ENCODE peak calls at places on chromosomes 3 and 15, in eight cellular contexts. N, Q, G, U, P, F, I and D are unnamed samples.

GRCh38 chr15:70236306-70237103 is 138.8 kb upstream of the TLE3 start:
- DNase-seq in N (no peak), Q (no peak), G (peak; percentile 49), U (peak; percentile 43), P (peak; percentile 74), F (no peak), I (peak; percentile 82), D (no peak)

GRCh38 chr15:31435256-31435781 is 108.7 kb downstream of the KLF13 start:
- DNase-seq in N (peak; percentile 65), Q (peak; percentile 47), G (peak; percentile 91), U (peak; percentile 87), P (peak; percentile 81), F (peak; percentile 80), I (peak; percentile 78), D (peak; percentile 87)

GRCh38 chr3:59678042-59678707 is 628.4 kb upstream of the CFAP20DC start:
- DNase-seq in N (no peak), Q (no peak), G (no peak), U (no peak), P (no peak), F (no peak), I (no peak), D (no peak)

GRCh38 chr3:182795383-182795782 is 2.1 kb downstream of the ATP11B start:
- DNase-seq in N (peak; percentile 38), Q (no peak), G (peak; percentile 38), U (no peak), P (peak; percentile 61), F (peak; percentile 36), I (no peak), D (peak; percentile 82)

GRCh38 chr3:126113733-126114132 is 29.8 kb upstream of the SLC41A3 start:
- DNase-seq in N (no peak), Q (no peak), G (no peak), U (no peak), P (no peak), F (no peak), I (peak; percentile 47), D (peak; percentile 38)

GRCh38 chr3:59308001-59308400 is 258.2 kb upstream of the CFAP20DC start:
- DNase-seq in N (no peak), Q (no peak), G (no peak), U (no peak), P (no peak), F (no peak), I (no peak), D (no peak)

GRCh38 chr3:62145086-62145757 is 228.1 kb downstream of the FEZF2 start:
- DNase-seq in N (no peak), Q (no peak), G (no peak), U (no peak), P (peak; percentile 4), F (no peak), I (no peak), D (no peak)

GRCh38 chr3:169591159-169591951 is 72.2 kb downstream of the MECOM start:
- DNase-seq in N (no peak), Q (no peak), G (no peak), U (peak; percentile 7), P (no peak), F (peak; percentile 31), I (no peak), D (no peak)

GRCh38 chr3:177561769-177562360 is 364.6 kb upstream of the TBL1XR1 start:
- DNase-seq in N (no peak), Q (no peak), G (no peak), U (no peak), P (no peak), F (no peak), I (no peak), D (no peak)

GRCh38 chr3:172106037-172106559 is 66.7 kb downstream of the FNDC3B start:
- DNase-seq in N (no peak), Q (no peak), G (no peak), U (no peak), P (no peak), F (no peak), I (no peak), D (no peak)

GRCh38 chr3:161890147-161890625 is 393.6 kb downstream of the OTOL1 start:
- DNase-seq in N (no peak), Q (no peak), G (peak; percentile 94), U (peak; percentile 94), P (peak; percentile 84), F (peak; percentile 58), I (peak; percentile 75), D (peak; percentile 83)

GRCh38 chr3:126509565-126510322 is 7.8 kb downstream of the UROC1 start:
- DNase-seq in N (no peak), Q (no peak), G (no peak), U (no peak), P (peak; percentile 34), F (no peak), I (no peak), D (no peak)

GRCh38 chr15:99732268-99732641 is 982 bp downstream of the LYSMD4 start:
- DNase-seq in N (no peak), Q (no peak), G (no peak), U (peak; percentile 49), P (peak; percentile 15), F (peak; percentile 34), I (peak; percentile 43), D (no peak)

GRCh38 chr3:190645932-190646331 is 132.0 kb downstream of the IL1RAP start:
- DNase-seq in N (no peak), Q (no peak), G (no peak), U (no peak), P (no peak), F (no peak), I (no peak), D (no peak)

GRCh38 chr3:12946661-12947316 is 105.4 kb upstream of the RPL32 start:
- DNase-seq in N (no peak), Q (no peak), G (no peak), U (no peak), P (no peak), F (no peak), I (no peak), D (no peak)

GRCh38 chr15:88624156-88624970 is 3.2 kb downstream of the AEN start:
- DNase-seq in N (peak; percentile 38), Q (no peak), G (peak; percentile 76), U (peak; percentile 71), P (no peak), F (peak; percentile 50), I (peak; percentile 42), D (no peak)

GRCh38 chr15:78617131-78617915 is 3.5 kb downstream of the CHRNA3 start:
- DNase-seq in N (no peak), Q (no peak), G (no peak), U (no peak), P (no peak), F (peak; percentile 2), I (no peak), D (no peak)

GRCh38 chr15:51134416-51135199 is 39.9 kb upstream of the TNFAIP8L3 start:
- DNase-seq in N (no peak), Q (no peak), G (no peak), U (peak; percentile 21), P (no peak), F (no peak), I (no peak), D (no peak)

GRCh38 chr3:72657666-72658065 is 190.6 kb downstream of the SHQ1 start:
- DNase-seq in N (peak; percentile 7), Q (no peak), G (no peak), U (no peak), P (peak; percentile 59), F (no peak), I (no peak), D (peak; percentile 7)

GRCh38 chr3:186991470-186991869 is 61.1 kb downstream of the ST6GAL1 start:
- DNase-seq in N (no peak), Q (no peak), G (no peak), U (no peak), P (peak; percentile 36), F (no peak), I (no peak), D (no peak)

GRCh38 chr15:62594017-62594416 is 428.9 kb upstream of the C2CD4B start:
- DNase-seq in N (no peak), Q (no peak), G (peak; percentile 50), U (no peak), P (peak; percentile 70), F (no peak), I (no peak), D (no peak)

GRCh38 chr15:67931861-67932260 is 92.0 kb upstream of the RNU6-1 start:
- DNase-seq in N (no peak), Q (no peak), G (peak; percentile 36), U (peak; percentile 46), P (peak; percentile 63), F (peak; percentile 54), I (no peak), D (peak; percentile 31)

GRCh38 chr3:70049761-70050160 is 50.2 kb downstream of the SAMMSON start:
- DNase-seq in N (no peak), Q (no peak), G (peak; percentile 52), U (peak; percentile 29), P (peak; percentile 8), F (peak; percentile 58), I (no peak), D (no peak)

GRCh38 chr15:81334768-81335447 is 11.0 kb upstream of the STARD5 start:
- DNase-seq in N (no peak), Q (no peak), G (no peak), U (peak; percentile 88), P (no peak), F (peak; percentile 48), I (no peak), D (no peak)

GRCh38 chr15:45136378-45136764 is 6.6 kb downstream of the DUOX1 start:
- DNase-seq in N (no peak), Q (no peak), G (no peak), U (no peak), P (no peak), F (no peak), I (no peak), D (no peak)

GRCh38 chr3:185709241-185709955 is 115.4 kb downstream of the IGF2BP2 start:
- DNase-seq in N (no peak), Q (no peak), G (no peak), U (no peak), P (no peak), F (no peak), I (no peak), D (no peak)

GRCh38 chr3:182139627-182140357 is 428.1 kb downstream of the SOX2 start:
- DNase-seq in N (no peak), Q (no peak), G (no peak), U (no peak), P (no peak), F (peak; percentile 8), I (no peak), D (no peak)

GRCh38 chr15:33132722-33133345 is 61.7 kb downstream of the FMN1 start:
- DNase-seq in N (peak; percentile 9), Q (no peak), G (peak; percentile 67), U (peak; percentile 70), P (peak; percentile 78), F (peak; percentile 73), I (peak; percentile 76), D (peak; percentile 90)

GRCh38 chr3:64455351-64455750 is 230.1 kb upstream of the PRICKLE2 start:
- DNase-seq in N (no peak), Q (no peak), G (no peak), U (no peak), P (no peak), F (no peak), I (no peak), D (no peak)

GRCh38 chr15:73362900-73363299 is 5.9 kb downstream of the HCN4 start:
- DNase-seq in N (no peak), Q (no peak), G (no peak), U (no peak), P (peak; percentile 42), F (no peak), I (no peak), D (no peak)

GRCh38 chr3:77319711-77320110 is 279.8 kb downstream of the ROBO2 start:
- DNase-seq in N (no peak), Q (no peak), G (peak; percentile 41), U (no peak), P (no peak), F (no peak), I (no peak), D (peak; percentile 12)

GRCh38 chr3:18416332-18416731 is 8.8 kb downstream of the SATB1 start:
- DNase-seq in N (no peak), Q (no peak), G (no peak), U (no peak), P (no peak), F (no peak), I (no peak), D (no peak)

GRCh38 chr3:52471371-52472238 is 16.2 kb downstream of the NISCH start:
- DNase-seq in N (no peak), Q (peak; percentile 29), G (peak; percentile 44), U (peak; percentile 69), P (peak; percentile 18), F (peak; percentile 69), I (peak; percentile 81), D (peak; percentile 50)

GRCh38 chr15:36951747-36952247 is 148.6 kb downstream of the MEIS2 start:
- DNase-seq in N (no peak), Q (no peak), G (peak; percentile 77), U (peak; percentile 84), P (peak; percentile 88), F (no peak), I (peak; percentile 46), D (no peak)